ENCODE peak calls at places on chromosome 21, in eight cellular contexts. One of them, this sample, is unnamed.

GRCh38 chr21:42063578-42064521 is 7.3 kb upstream of the UMODL1 start:
- DNase-seq in GM13977: peak; percentile 64
- DNase-seq in fibroblast of pulmonary artery: no peak
- DNase-seq in fibroblast of the aortic adventitia: no peak
- DNase-seq in prostate gland: peak; percentile 57
- DNase-seq in cardiac muscle cell: no peak
- DNase-seq in ovary: no peak
- DNase-seq in psoas muscle: no peak
- DNase-seq in this sample: no peak

GRCh38 chr21:26846036-26846931 is 1.1 kb upstream of the ADAMTS1 start:
- DNase-seq in ovary: peak; percentile 94
- DNase-seq in psoas muscle: peak; percentile 88
- DNase-seq in fibroblast of the aortic adventitia: peak; percentile 85
- DNase-seq in cardiac muscle cell: peak; percentile 84
- DNase-seq in prostate gland: peak; percentile 40
- DNase-seq in fibroblast of pulmonary artery: peak; percentile 82
- DNase-seq in GM13977: no peak
- DNase-seq in this sample: peak; percentile 80

GRCh38 chr21:17441370-17441769 is 71.5 kb upstream of the CXADR start:
- DNase-seq in prostate gland: peak; percentile 97
- DNase-seq in fibroblast of the aortic adventitia: no peak
- DNase-seq in psoas muscle: no peak
- DNase-seq in cardiac muscle cell: no peak
- DNase-seq in GM13977: no peak
- DNase-seq in ovary: no peak
- DNase-seq in fibroblast of pulmonary artery: peak; percentile 76
- DNase-seq in this sample: no peak

GRCh38 chr21:26918318-26919065 is 48.4 kb downstream of the ADAMTS5 start:
- DNase-seq in fibroblast of pulmonary artery: no peak
- DNase-seq in cardiac muscle cell: no peak
- DNase-seq in ovary: no peak
- DNase-seq in prostate gland: no peak
- DNase-seq in psoas muscle: no peak
- DNase-seq in GM13977: no peak
- DNase-seq in fibroblast of the aortic adventitia: no peak
- DNase-seq in this sample: no peak

GRCh38 chr21:46661211-46661625 is 25.7 kb downstream of the PRMT2 start:
- DNase-seq in GM13977: peak; percentile 88
- DNase-seq in fibroblast of pulmonary artery: peak; percentile 87
- DNase-seq in prostate gland: no peak
- DNase-seq in fibroblast of the aortic adventitia: peak; percentile 83
- DNase-seq in psoas muscle: peak; percentile 61
- DNase-seq in ovary: peak; percentile 71
- DNase-seq in cardiac muscle cell: peak; percentile 84
- DNase-seq in this sample: peak; percentile 67

GRCh38 chr21:28419110-28419509 is 573.6 kb downstream of the LTN1 start:
- DNase-seq in GM13977: no peak
- DNase-seq in prostate gland: no peak
- DNase-seq in ovary: no peak
- DNase-seq in fibroblast of the aortic adventitia: peak; percentile 96
- DNase-seq in cardiac muscle cell: no peak
- DNase-seq in fibroblast of pulmonary artery: peak; percentile 74
- DNase-seq in psoas muscle: no peak
- DNase-seq in this sample: no peak

GRCh38 chr21:45228171-45228641 is 59.5 kb downstream of the POFUT2 start:
- DNase-seq in ovary: no peak
- DNase-seq in fibroblast of pulmonary artery: peak; percentile 94
- DNase-seq in prostate gland: no peak
- DNase-seq in psoas muscle: peak; percentile 47
- DNase-seq in GM13977: no peak
- DNase-seq in fibroblast of the aortic adventitia: peak; percentile 99
- DNase-seq in cardiac muscle cell: peak; percentile 14
- DNase-seq in this sample: no peak

GRCh38 chr21:44886113-44887075 is 12.9 kb upstream of the PTTG1IP start:
- DNase-seq in fibroblast of the aortic adventitia: no peak
- DNase-seq in psoas muscle: no peak
- DNase-seq in GM13977: no peak
- DNase-seq in cardiac muscle cell: no peak
- DNase-seq in prostate gland: no peak
- DNase-seq in fibroblast of pulmonary artery: no peak
- DNase-seq in ovary: no peak
- DNase-seq in this sample: no peak

GRCh38 chr21:31786164-31786920 is 54.4 kb upstream of the SCAF4 start:
- DNase-seq in fibroblast of pulmonary artery: no peak
- DNase-seq in prostate gland: no peak
- DNase-seq in psoas muscle: no peak
- DNase-seq in fibroblast of the aortic adventitia: no peak
- DNase-seq in ovary: no peak
- DNase-seq in cardiac muscle cell: no peak
- DNase-seq in GM13977: no peak
- DNase-seq in this sample: no peak
- TF ChIP-seq CTCF in fibroblast of pulmonary artery: no peak
- TF ChIP-seq CTCF in prostate gland: no peak
- TF ChIP-seq CTCF in psoas muscle: no peak
- TF ChIP-seq CTCF in fibroblast of the aortic adventitia: no peak
- TF ChIP-seq CTCF in ovary: no peak
- TF ChIP-seq CTCF in cardiac muscle cell: no peak
- TF ChIP-seq CTCF in GM13977: no peak
- TF ChIP-seq CTCF in this sample: peak; percentile 6

GRCh38 chr21:35227774-35228173 is 178.7 kb upstream of the RUNX1 start:
- DNase-seq in ovary: no peak
- DNase-seq in cardiac muscle cell: no peak
- DNase-seq in fibroblast of pulmonary artery: no peak
- DNase-seq in fibroblast of the aortic adventitia: no peak
- DNase-seq in GM13977: no peak
- DNase-seq in prostate gland: no peak
- DNase-seq in psoas muscle: peak; percentile 58
- DNase-seq in this sample: no peak

GRCh38 chr21:35226302-35226701 is 177.2 kb upstream of the RUNX1 start:
- DNase-seq in GM13977: no peak
- DNase-seq in psoas muscle: peak; percentile 71
- DNase-seq in ovary: no peak
- DNase-seq in prostate gland: no peak
- DNase-seq in cardiac muscle cell: peak; percentile 39
- DNase-seq in fibroblast of the aortic adventitia: peak; percentile 57
- DNase-seq in fibroblast of pulmonary artery: no peak
- DNase-seq in this sample: no peak

GRCh38 chr21:35226960-35227741 is 178.0 kb upstream of the RUNX1 start:
- DNase-seq in ovary: no peak
- DNase-seq in cardiac muscle cell: no peak
- DNase-seq in fibroblast of pulmonary artery: no peak
- DNase-seq in fibroblast of the aortic adventitia: no peak
- DNase-seq in psoas muscle: no peak
- DNase-seq in GM13977: peak; percentile 24
- DNase-seq in prostate gland: no peak
- DNase-seq in this sample: no peak

GRCh38 chr21:35223480-35224156 is 174.5 kb upstream of the RUNX1 start:
- DNase-seq in ovary: no peak
- DNase-seq in prostate gland: no peak
- DNase-seq in psoas muscle: no peak
- DNase-seq in GM13977: no peak
- DNase-seq in fibroblast of the aortic adventitia: no peak
- DNase-seq in fibroblast of pulmonary artery: no peak
- DNase-seq in cardiac muscle cell: no peak
- DNase-seq in this sample: no peak

GRCh38 chr21:35225573-35225972 is 176.5 kb upstream of the RUNX1 start:
- DNase-seq in GM13977: no peak
- DNase-seq in fibroblast of pulmonary artery: no peak
- DNase-seq in psoas muscle: no peak
- DNase-seq in prostate gland: no peak
- DNase-seq in ovary: no peak
- DNase-seq in cardiac muscle cell: no peak
- DNase-seq in fibroblast of the aortic adventitia: no peak
- DNase-seq in this sample: no peak
- TF ChIP-seq CTCF in GM13977: no peak
- TF ChIP-seq CTCF in fibroblast of pulmonary artery: no peak
- TF ChIP-seq CTCF in psoas muscle: no peak
- TF ChIP-seq CTCF in prostate gland: no peak
- TF ChIP-seq CTCF in ovary: no peak
- TF ChIP-seq CTCF in cardiac muscle cell: no peak
- TF ChIP-seq CTCF in fibroblast of the aortic adventitia: no peak
- TF ChIP-seq CTCF in this sample: no peak

GRCh38 chr21:36615274-36615964 is 83.5 kb upstream of the SIM2 start:
- DNase-seq in fibroblast of pulmonary artery: no peak
- DNase-seq in ovary: no peak
- DNase-seq in cardiac muscle cell: no peak
- DNase-seq in GM13977: no peak
- DNase-seq in fibroblast of the aortic adventitia: no peak
- DNase-seq in prostate gland: peak; percentile 26
- DNase-seq in psoas muscle: no peak
- DNase-seq in this sample: no peak
- TF ChIP-seq CTCF in fibroblast of pulmonary artery: no peak
- TF ChIP-seq CTCF in ovary: no peak
- TF ChIP-seq CTCF in cardiac muscle cell: peak; percentile 9
- TF ChIP-seq CTCF in GM13977: peak; percentile 15
- TF ChIP-seq CTCF in fibroblast of the aortic adventitia: no peak
- TF ChIP-seq CTCF in prostate gland: no peak
- TF ChIP-seq CTCF in psoas muscle: no peak
- TF ChIP-seq CTCF in this sample: peak; percentile 15

GRCh38 chr21:39175154-39175553 is 8.1 kb downstream of the PSMG1 start:
- DNase-seq in fibroblast of pulmonary artery: peak; percentile 62
- DNase-seq in prostate gland: no peak
- DNase-seq in fibroblast of the aortic adventitia: peak; percentile 43
- DNase-seq in GM13977: no peak
- DNase-seq in cardiac muscle cell: peak; percentile 25
- DNase-seq in ovary: no peak
- DNase-seq in psoas muscle: no peak
- DNase-seq in this sample: no peak
- TF ChIP-seq CTCF in fibroblast of pulmonary artery: peak; percentile 54
- TF ChIP-seq CTCF in prostate gland: no peak
- TF ChIP-seq CTCF in fibroblast of the aortic adventitia: peak; percentile 47
- TF ChIP-seq CTCF in GM13977: peak; percentile 23
- TF ChIP-seq CTCF in cardiac muscle cell: peak; percentile 42
- TF ChIP-seq CTCF in ovary: no peak
- TF ChIP-seq CTCF in psoas muscle: peak; percentile 45
- TF ChIP-seq CTCF in this sample: peak; percentile 82

GRCh38 chr21:16070207-16070651 is 340.4 kb downstream of the USP25 start:
- DNase-seq in prostate gland: peak; percentile 38
- DNase-seq in psoas muscle: no peak
- DNase-seq in ovary: no peak
- DNase-seq in GM13977: no peak
- DNase-seq in fibroblast of pulmonary artery: no peak
- DNase-seq in fibroblast of the aortic adventitia: peak; percentile 54
- DNase-seq in cardiac muscle cell: peak; percentile 5
- DNase-seq in this sample: no peak
- TF ChIP-seq CTCF in prostate gland: no peak
- TF ChIP-seq CTCF in psoas muscle: no peak
- TF ChIP-seq CTCF in ovary: no peak
- TF ChIP-seq CTCF in GM13977: no peak
- TF ChIP-seq CTCF in fibroblast of pulmonary artery: no peak
- TF ChIP-seq CTCF in fibroblast of the aortic adventitia: peak; percentile 46
- TF ChIP-seq CTCF in cardiac muscle cell: no peak
- TF ChIP-seq CTCF in this sample: no peak

GRCh38 chr21:14736162-14736561 is 190.0 kb upstream of the SAMSN1 start:
- DNase-seq in ovary: no peak
- DNase-seq in GM13977: peak; percentile 9
- DNase-seq in fibroblast of pulmonary artery: no peak
- DNase-seq in psoas muscle: no peak
- DNase-seq in fibroblast of the aortic adventitia: no peak
- DNase-seq in prostate gland: no peak
- DNase-seq in cardiac muscle cell: no peak
- DNase-seq in this sample: no peak

GRCh38 chr21:14736672-14737071 is 190.6 kb upstream of the SAMSN1 start:
- DNase-seq in fibroblast of pulmonary artery: no peak
- DNase-seq in cardiac muscle cell: no peak
- DNase-seq in prostate gland: no peak
- DNase-seq in fibroblast of the aortic adventitia: no peak
- DNase-seq in GM13977: no peak
- DNase-seq in ovary: no peak
- DNase-seq in psoas muscle: no peak
- DNase-seq in this sample: no peak

GRCh38 chr21:14739590-14739989 is 193.5 kb upstream of the SAMSN1 start:
- DNase-seq in prostate gland: no peak
- DNase-seq in fibroblast of pulmonary artery: no peak
- DNase-seq in psoas muscle: no peak
- DNase-seq in cardiac muscle cell: no peak
- DNase-seq in ovary: no peak
- DNase-seq in fibroblast of the aortic adventitia: no peak
- DNase-seq in GM13977: no peak
- DNase-seq in this sample: no peak

GRCh38 chr21:14737278-14737677 is 191.2 kb upstream of the SAMSN1 start:
- DNase-seq in cardiac muscle cell: no peak
- DNase-seq in psoas muscle: no peak
- DNase-seq in GM13977: no peak
- DNase-seq in fibroblast of the aortic adventitia: no peak
- DNase-seq in ovary: no peak
- DNase-seq in fibroblast of pulmonary artery: peak; percentile 3
- DNase-seq in prostate gland: no peak
- DNase-seq in this sample: no peak

GRCh38 chr21:14737922-14738321 is 191.8 kb upstream of the SAMSN1 start:
- DNase-seq in cardiac muscle cell: peak; percentile 52
- DNase-seq in prostate gland: peak; percentile 45
- DNase-seq in GM13977: no peak
- DNase-seq in fibroblast of the aortic adventitia: peak; percentile 78
- DNase-seq in fibroblast of pulmonary artery: peak; percentile 68
- DNase-seq in psoas muscle: no peak
- DNase-seq in ovary: no peak
- DNase-seq in this sample: peak; percentile 7
- TF ChIP-seq CTCF in cardiac muscle cell: peak; percentile 58
- TF ChIP-seq CTCF in prostate gland: peak; percentile 29
- TF ChIP-seq CTCF in GM13977: peak; percentile 65
- TF ChIP-seq CTCF in fibroblast of the aortic adventitia: peak; percentile 72
- TF ChIP-seq CTCF in fibroblast of pulmonary artery: peak; percentile 63
- TF ChIP-seq CTCF in psoas muscle: peak; percentile 32
- TF ChIP-seq CTCF in ovary: no peak
- TF ChIP-seq CTCF in this sample: peak; percentile 71

GRCh38 chr21:14722841-14723483 is 176.8 kb upstream of the SAMSN1 start:
- DNase-seq in ovary: no peak
- DNase-seq in prostate gland: no peak
- DNase-seq in GM13977: no peak
- DNase-seq in fibroblast of the aortic adventitia: no peak
- DNase-seq in fibroblast of pulmonary artery: no peak
- DNase-seq in cardiac muscle cell: no peak
- DNase-seq in psoas muscle: no peak
- DNase-seq in this sample: no peak

DNA sequence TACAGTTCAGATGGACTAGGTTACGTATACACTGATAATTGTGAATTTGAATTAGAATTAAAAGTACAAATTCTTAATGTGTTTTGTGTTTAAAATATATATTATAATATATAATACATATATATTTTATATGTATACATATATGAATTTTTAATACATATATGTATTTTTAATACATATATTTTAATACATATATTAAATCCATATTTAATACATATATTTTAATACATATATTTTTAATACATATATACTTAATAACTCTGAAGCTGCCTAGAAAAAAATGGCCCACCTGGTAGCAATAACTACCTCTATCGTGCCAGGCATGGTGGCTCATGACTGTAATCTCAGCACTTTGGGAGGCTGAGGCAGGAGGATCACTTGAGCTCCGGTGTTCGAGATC is 179.1 kb upstream of the SAMSN1 start:
- DNase-seq in ovary: no peak
- DNase-seq in GM13977: no peak
- DNase-seq in psoas muscle: no peak
- DNase-seq in cardiac muscle cell: no peak
- DNase-seq in prostate gland: no peak
- DNase-seq in fibroblast of pulmonary artery: no peak
- DNase-seq in fibroblast of the aortic adventitia: no peak
- DNase-seq in this sample: no peak
- TF ChIP-seq CTCF in ovary: no peak
- TF ChIP-seq CTCF in GM13977: no peak
- TF ChIP-seq CTCF in psoas muscle: no peak
- TF ChIP-seq CTCF in cardiac muscle cell: no peak
- TF ChIP-seq CTCF in prostate gland: no peak
- TF ChIP-seq CTCF in fibroblast of pulmonary artery: no peak
- TF ChIP-seq CTCF in fibroblast of the aortic adventitia: no peak
- TF ChIP-seq CTCF in this sample: no peak